ENCODE peak calls at places on chromosomes 12 and 14, in four cellular contexts. Q is NCI-H1092 treated with DMSO at 0.1 percent for 48 hours, O is substantia nigra, H is NCI-H187. I is an unnamed sample.

GRCh38 chr12:40184493-40185302 is 40.1 kb upstream of the LRRK2 start:
- DNase-seq in Q (no peak), O (no peak), H (no peak), I (no peak)

GRCh38 chr14:88359500-88359899 is 26.0 kb upstream of the SPATA7 start:
- DNase-seq in Q (no peak), O (no peak), H (no peak), I (no peak)

GRCh38 chr14:63993992-63994391 is 141.2 kb downstream of the SYNE2 start:
- DNase-seq in Q (no peak), O (no peak), H (no peak), I (no peak)

GRCh38 chr14:72599579-72600470 is 294.1 kb downstream of the DPF3 start:
- DNase-seq in Q (no peak), O (no peak), H (no peak), I (no peak)

GRCh38 chr14:101495827-101496778 is 65.2 kb upstream of the DIO3 start:
- DNase-seq in Q (no peak), O (no peak), H (no peak), I (no peak)

GRCh38 chr12:14322403-14322802 is 43.1 kb upstream of the ATF7IP start:
- DNase-seq in Q (no peak), O (no peak), H (no peak), I (no peak)

GRCh38 chr14:44942436-44942835 is 19.3 kb downstream of the KLHL28 start:
- DNase-seq in Q (no peak), O (no peak), H (no peak), I (no peak)

GRCh38 chr12:51686727-51687126 is 95.7 kb downstream of the SCN8A start:
- DNase-seq in Q (no peak), O (no peak), H (no peak), I (no peak)

GRCh38 chr14:96584199-96584906 is 82.2 kb downstream of the PAPOLA start:
- DNase-seq in Q (peak; percentile 34), O (no peak), H (no peak), I (peak; percentile 66)

GRCh38 chr14:20477211-20477876 is 8.1 kb downstream of the PNP start:
- DNase-seq in Q (peak; percentile 9), O (no peak), H (no peak), I (no peak)

GRCh38 chr14:36426836-36427235 is 93.2 kb downstream of the NKX2-1 start:
- DNase-seq in Q (peak; percentile 85), O (no peak), H (peak; percentile 50), I (no peak)

GRCh38 chr14:50333010-50333409 is 20.9 kb downstream of the DMAC2L start:
- DNase-seq in Q (no peak), O (no peak), H (no peak), I (no peak)

GRCh38 chr14:77364146-77364545 is 12.7 kb downstream of the TMED8 start:
- DNase-seq in Q (no peak), O (no peak), H (no peak), I (no peak)

GRCh38 chr14:96762650-96763049 is 34.5 kb upstream of the VRK1 start:
- DNase-seq in Q (peak; percentile 34), O (no peak), H (peak; percentile 55), I (peak; percentile 16)

GRCh38 chr14:23028800-23029199 is 5.9 kb downstream of the PSMB5 start:
- DNase-seq in Q (no peak), O (no peak), H (no peak), I (no peak)

GRCh38 chr12:4114986-4115385 is 158.6 kb upstream of the CCND2 start:
- DNase-seq in Q (no peak), O (no peak), H (no peak), I (no peak)

GRCh38 chr12:6442799-6443198 is 2.0 kb upstream of the CD27 start:
- DNase-seq in Q (no peak), O (no peak), H (no peak), I (no peak)

GRCh38 chr12:58893421-58893986 is 26.8 kb downstream of the LRIG3 start:
- DNase-seq in Q (no peak), O (no peak), H (no peak), I (no peak)

GRCh38 chr12:115404761-115405470 is 720.9 kb upstream of the TBX3 start:
- DNase-seq in Q (no peak), O (no peak), H (no peak), I (no peak)

GRCh38 chr12:131982041-131982440 is 32.3 kb downstream of the EP400 start:
- DNase-seq in Q (no peak), O (no peak), H (no peak), I (no peak)

GRCh38 chr12:4829161-4829792 is 80.4 kb upstream of the KCNA1 start:
- DNase-seq in Q (no peak), O (no peak), H (no peak), I (no peak)

GRCh38 chr12:124913474-124914391 is 717 bp downstream of the UBC start:
- DNase-seq in Q (no peak), O (no peak), H (no peak), I (peak; percentile 48)

GRCh38 chr12:67676624-67677023 is 28.1 kb downstream of the DYRK2 start:
- DNase-seq in Q (no peak), O (no peak), H (no peak), I (no peak)

GRCh38 chr12:109816870-109817269 is 16.3 kb downstream of the TRPV4 start:
- DNase-seq in Q (no peak), O (no peak), H (no peak), I (no peak)

GRCh38 chr14:20802341-20803084 is at the start of gene RNASE1:
- DNase-seq in Q (no peak), O (peak; percentile 23), H (no peak), I (no peak)

GRCh38 chr14:54175298-54175942 is 218.8 kb upstream of the BMP4 start:
- DNase-seq in Q (peak; percentile 79), O (peak; percentile 54), H (peak; percentile 47), I (peak; percentile 74)

I was measured in neural crest cell.